ENCODE peak calls at places on chromosomes 12 and 14, in ten cellular contexts. One of them, this sample, is unnamed.

GRCh38 chr12:402127-402456 is 648 bp downstream of the CCDC77 start:
- DNase-seq in IMR-90: peak; percentile 41
- DNase-seq in GM10248: no peak
- DNase-seq in brain microvascular endothelial cell: peak; percentile 22
- DNase-seq in RWPE2: no peak
- DNase-seq in tibial nerve: no peak
- DNase-seq in progenitor cell of endocrine pancreas: no peak
- DNase-seq in RWPE1: no peak
- DNase-seq in heart right ventricle: no peak
- DNase-seq in stomach: no peak
- DNase-seq in this sample: peak; percentile 31

GRCh38 chr14:105549481-105549880 is 23.1 kb downstream of the TMEM121 start:
- DNase-seq in IMR-90: no peak
- DNase-seq in GM10248: no peak
- DNase-seq in brain microvascular endothelial cell: no peak
- DNase-seq in RWPE2: no peak
- DNase-seq in tibial nerve: no peak
- DNase-seq in progenitor cell of endocrine pancreas: no peak
- DNase-seq in RWPE1: no peak
- DNase-seq in heart right ventricle: no peak
- DNase-seq in stomach: no peak
- DNase-seq in this sample: no peak

GRCh38 chr12:89827592-89827991 is 119.0 kb upstream of the ATP2B1 start:
- DNase-seq in IMR-90: no peak
- DNase-seq in GM10248: no peak
- DNase-seq in brain microvascular endothelial cell: no peak
- DNase-seq in RWPE2: no peak
- DNase-seq in tibial nerve: no peak
- DNase-seq in progenitor cell of endocrine pancreas: no peak
- DNase-seq in RWPE1: no peak
- DNase-seq in heart right ventricle: no peak
- DNase-seq in stomach: no peak
- DNase-seq in this sample: no peak

GRCh38 chr12:68336754-68337343 is 4.7 kb upstream of the MDM1 start:
- DNase-seq in IMR-90: no peak
- DNase-seq in GM10248: no peak
- DNase-seq in brain microvascular endothelial cell: no peak
- DNase-seq in RWPE2: no peak
- DNase-seq in tibial nerve: no peak
- DNase-seq in progenitor cell of endocrine pancreas: no peak
- DNase-seq in RWPE1: peak; percentile 55
- DNase-seq in heart right ventricle: no peak
- DNase-seq in stomach: no peak
- DNase-seq in this sample: no peak

GRCh38 chr14:99378782-99379214 is 101.9 kb downstream of the SETD3 start:
- DNase-seq in IMR-90: peak; percentile 24
- DNase-seq in GM10248: no peak
- DNase-seq in brain microvascular endothelial cell: peak; percentile 60
- DNase-seq in RWPE2: no peak
- DNase-seq in tibial nerve: no peak
- DNase-seq in progenitor cell of endocrine pancreas: no peak
- DNase-seq in RWPE1: peak; percentile 84
- DNase-seq in heart right ventricle: no peak
- DNase-seq in stomach: no peak
- DNase-seq in this sample: no peak

GRCh38 chr14:22460461-22461195 is 128.4 kb downstream of the DAD1 start:
- DNase-seq in IMR-90: peak; percentile 6
- DNase-seq in GM10248: peak; percentile 37
- DNase-seq in brain microvascular endothelial cell: peak; percentile 21
- DNase-seq in RWPE2: no peak
- DNase-seq in tibial nerve: no peak
- DNase-seq in progenitor cell of endocrine pancreas: no peak
- DNase-seq in RWPE1: no peak
- DNase-seq in heart right ventricle: no peak
- DNase-seq in stomach: no peak
- DNase-seq in this sample: no peak

GRCh38 chr14:21084396-21084795 is 14.1 kb downstream of the ZNF219 start:
- DNase-seq in IMR-90: no peak
- DNase-seq in GM10248: no peak
- DNase-seq in brain microvascular endothelial cell: no peak
- DNase-seq in RWPE2: no peak
- DNase-seq in tibial nerve: no peak
- DNase-seq in progenitor cell of endocrine pancreas: no peak
- DNase-seq in RWPE1: no peak
- DNase-seq in heart right ventricle: no peak
- DNase-seq in stomach: no peak
- DNase-seq in this sample: no peak

GRCh38 chr12:127150028-127150427 is 1116.9 kb upstream of the TMEM132C start:
- DNase-seq in IMR-90: no peak
- DNase-seq in GM10248: no peak
- DNase-seq in brain microvascular endothelial cell: no peak
- DNase-seq in RWPE2: no peak
- DNase-seq in tibial nerve: no peak
- DNase-seq in progenitor cell of endocrine pancreas: no peak
- DNase-seq in RWPE1: no peak
- DNase-seq in heart right ventricle: no peak
- DNase-seq in stomach: no peak
- DNase-seq in this sample: no peak

GRCh38 chr12:131131077-131131807 is 177.5 kb downstream of the ADGRD1 start:
- DNase-seq in IMR-90: no peak
- DNase-seq in GM10248: no peak
- DNase-seq in brain microvascular endothelial cell: no peak
- DNase-seq in RWPE2: no peak
- DNase-seq in tibial nerve: no peak
- DNase-seq in progenitor cell of endocrine pancreas: no peak
- DNase-seq in RWPE1: no peak
- DNase-seq in heart right ventricle: no peak
- DNase-seq in stomach: no peak
- DNase-seq in this sample: no peak

GRCh38 chr12:111673503-111673902 is 12.3 kb downstream of the BRAP start:
- DNase-seq in IMR-90: peak; percentile 31
- DNase-seq in GM10248: no peak
- DNase-seq in brain microvascular endothelial cell: peak; percentile 25
- DNase-seq in RWPE2: no peak
- DNase-seq in tibial nerve: no peak
- DNase-seq in progenitor cell of endocrine pancreas: no peak
- DNase-seq in RWPE1: no peak
- DNase-seq in heart right ventricle: no peak
- DNase-seq in stomach: no peak
- DNase-seq in this sample: no peak

GRCh38 chr12:12349711-12350665 is at the start of gene MANSC1:
- DNase-seq in IMR-90: peak; percentile 28
- DNase-seq in GM10248: peak; percentile 39
- DNase-seq in brain microvascular endothelial cell: no peak
- DNase-seq in RWPE2: no peak
- DNase-seq in tibial nerve: peak; percentile 14
- DNase-seq in progenitor cell of endocrine pancreas: peak; percentile 77
- DNase-seq in RWPE1: no peak
- DNase-seq in heart right ventricle: peak; percentile 76
- DNase-seq in stomach: peak; percentile 78
- DNase-seq in this sample: peak; percentile 54
- TF ChIP-seq CTCF in IMR-90: peak; percentile 16
- TF ChIP-seq CTCF in GM10248: no peak
- TF ChIP-seq CTCF in brain microvascular endothelial cell: peak; percentile 49
- TF ChIP-seq CTCF in RWPE2: no peak
- TF ChIP-seq CTCF in tibial nerve: peak; percentile 26
- TF ChIP-seq CTCF in progenitor cell of endocrine pancreas: peak; percentile 84
- TF ChIP-seq CTCF in RWPE1: peak; percentile 20
- TF ChIP-seq CTCF in heart right ventricle: peak; percentile 12
- TF ChIP-seq CTCF in stomach: no peak
- TF ChIP-seq CTCF in this sample: peak; percentile 86

GRCh38 chr14:77376771-77377501 is at the start of the genes SAMD15 and TMED8:
- DNase-seq in IMR-90: peak; percentile 80
- DNase-seq in GM10248: peak; percentile 95
- DNase-seq in brain microvascular endothelial cell: peak; percentile 82
- DNase-seq in RWPE2: peak; percentile 86
- DNase-seq in tibial nerve: peak; percentile 52
- DNase-seq in progenitor cell of endocrine pancreas: peak; percentile 79
- DNase-seq in RWPE1: peak; percentile 79
- DNase-seq in heart right ventricle: peak; percentile 88
- DNase-seq in stomach: peak; percentile 82
- DNase-seq in this sample: peak; percentile 88
- TF ChIP-seq CTCF in IMR-90: peak; percentile 24
- TF ChIP-seq CTCF in GM10248: peak; percentile 23
- TF ChIP-seq CTCF in brain microvascular endothelial cell: peak; percentile 6
- TF ChIP-seq CTCF in RWPE2: peak; percentile 24
- TF ChIP-seq CTCF in tibial nerve: no peak
- TF ChIP-seq CTCF in progenitor cell of endocrine pancreas: peak; percentile 39
- TF ChIP-seq CTCF in RWPE1: peak; percentile 20
- TF ChIP-seq CTCF in heart right ventricle: no peak
- TF ChIP-seq CTCF in stomach: no peak
- TF ChIP-seq CTCF in this sample: no peak

GRCh38 chr14:76546426-76547221 is 170.7 kb downstream of the ESRRB start:
- DNase-seq in IMR-90: no peak
- DNase-seq in GM10248: peak; percentile 52
- DNase-seq in brain microvascular endothelial cell: no peak
- DNase-seq in RWPE2: no peak
- DNase-seq in tibial nerve: no peak
- DNase-seq in progenitor cell of endocrine pancreas: peak; percentile 18
- DNase-seq in RWPE1: peak; percentile 39
- DNase-seq in heart right ventricle: no peak
- DNase-seq in stomach: no peak
- DNase-seq in this sample: peak; percentile 34
- TF ChIP-seq CTCF in IMR-90: peak; percentile 14
- TF ChIP-seq CTCF in GM10248: peak; percentile 40
- TF ChIP-seq CTCF in brain microvascular endothelial cell: peak; percentile 48
- TF ChIP-seq CTCF in RWPE2: peak; percentile 74
- TF ChIP-seq CTCF in tibial nerve: no peak
- TF ChIP-seq CTCF in progenitor cell of endocrine pancreas: peak; percentile 66
- TF ChIP-seq CTCF in RWPE1: peak; percentile 37
- TF ChIP-seq CTCF in heart right ventricle: peak; percentile 23
- TF ChIP-seq CTCF in stomach: no peak
- TF ChIP-seq CTCF in this sample: peak; percentile 63

DNA sequence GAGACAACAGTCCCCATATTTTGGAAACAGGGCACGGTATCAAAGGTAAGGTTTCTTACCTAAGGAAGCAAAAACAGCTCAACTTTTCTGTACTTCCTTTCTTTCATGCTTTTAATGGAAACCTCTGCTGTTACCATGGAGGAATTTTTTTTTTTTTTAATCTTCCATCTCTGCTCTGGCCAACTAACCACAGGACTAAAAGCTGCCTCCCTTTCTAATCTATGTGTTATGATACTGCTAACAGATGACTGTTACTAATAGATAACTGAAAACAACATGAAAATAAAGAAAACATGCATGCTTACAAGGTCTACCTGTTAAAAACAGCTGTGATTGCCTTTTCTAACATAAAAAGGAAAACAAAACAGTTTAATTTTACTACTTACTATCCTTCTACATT is 168.4 kb downstream of the SOX5 start:
- DNase-seq in IMR-90: no peak
- DNase-seq in GM10248: no peak
- DNase-seq in brain microvascular endothelial cell: no peak
- DNase-seq in RWPE2: no peak
- DNase-seq in tibial nerve: no peak
- DNase-seq in progenitor cell of endocrine pancreas: no peak
- DNase-seq in RWPE1: no peak
- DNase-seq in heart right ventricle: no peak
- DNase-seq in stomach: no peak
- DNase-seq in this sample: no peak
- TF ChIP-seq CTCF in IMR-90: no peak
- TF ChIP-seq CTCF in GM10248: no peak
- TF ChIP-seq CTCF in brain microvascular endothelial cell: no peak
- TF ChIP-seq CTCF in RWPE2: no peak
- TF ChIP-seq CTCF in tibial nerve: no peak
- TF ChIP-seq CTCF in progenitor cell of endocrine pancreas: no peak
- TF ChIP-seq CTCF in RWPE1: no peak
- TF ChIP-seq CTCF in heart right ventricle: no peak
- TF ChIP-seq CTCF in stomach: no peak
- TF ChIP-seq CTCF in this sample: no peak

DNA sequence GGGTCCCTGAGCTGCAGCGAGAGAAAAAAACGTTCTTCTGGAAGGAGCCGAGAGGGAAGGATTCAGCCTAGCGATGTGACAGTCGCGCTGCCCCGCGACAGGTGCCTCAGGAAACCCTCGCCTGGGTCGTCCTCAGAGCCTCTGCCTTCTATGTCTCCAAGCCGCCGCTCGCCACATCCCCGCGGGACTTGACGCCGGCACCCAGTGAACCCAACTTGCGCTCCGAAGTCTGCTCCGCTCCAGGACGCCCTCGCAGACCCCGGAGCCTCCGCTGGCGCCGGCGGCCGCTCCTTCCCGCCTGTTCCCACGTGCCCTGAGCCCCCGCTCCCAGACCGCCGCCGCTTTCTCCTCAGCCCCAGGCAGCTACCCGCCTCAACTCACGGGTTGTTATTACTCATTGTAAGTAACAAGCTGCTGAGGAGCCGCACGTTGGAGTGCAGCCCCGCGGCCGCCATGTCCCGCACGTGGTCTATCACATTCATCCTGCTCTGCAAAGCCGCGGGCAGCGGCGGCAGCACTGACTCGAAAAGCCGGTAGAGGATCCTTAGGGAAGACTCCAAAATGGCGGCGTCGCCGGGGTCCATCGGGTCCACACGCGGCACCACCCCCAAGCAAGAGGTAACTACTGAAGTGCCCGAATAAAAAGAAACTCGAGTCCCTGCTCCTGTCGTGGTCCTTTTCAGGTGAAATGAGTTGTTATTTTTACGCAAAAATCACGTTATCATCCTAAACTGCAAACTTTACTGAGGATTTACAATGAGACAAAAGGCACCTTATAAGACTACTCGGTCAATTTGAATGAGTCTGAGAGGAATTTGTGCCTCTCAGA is at the start of gene ANAPC7:
- DNase-seq in IMR-90: peak; percentile 90
- DNase-seq in GM10248: peak; percentile 93
- DNase-seq in brain microvascular endothelial cell: peak; percentile 90
- DNase-seq in RWPE2: peak; percentile 90
- DNase-seq in tibial nerve: peak; percentile 83
- DNase-seq in progenitor cell of endocrine pancreas: peak; percentile 87
- DNase-seq in RWPE1: peak; percentile 97
- DNase-seq in heart right ventricle: peak; percentile 91
- DNase-seq in stomach: peak; percentile 90
- DNase-seq in this sample: peak; percentile 92
- TF ChIP-seq CTCF in IMR-90: peak; percentile 30
- TF ChIP-seq CTCF in GM10248: no peak
- TF ChIP-seq CTCF in brain microvascular endothelial cell: peak; percentile 20
- TF ChIP-seq CTCF in RWPE2: no peak
- TF ChIP-seq CTCF in tibial nerve: no peak
- TF ChIP-seq CTCF in progenitor cell of endocrine pancreas: peak; percentile 13
- TF ChIP-seq CTCF in RWPE1: no peak
- TF ChIP-seq CTCF in heart right ventricle: peak; percentile 5
- TF ChIP-seq CTCF in stomach: no peak
- TF ChIP-seq CTCF in this sample: no peak